ENCODE peak calls at places on chromosomes 3 and 15, in ten cellular contexts. One of them, this sample, is unnamed. For H3K9me3 and H3K27me3, the result is how much of the 10 kb centered on the place peaks cover.

GRCh38 chr3:175316799-175317198 is 457.7 kb downstream of the NAALADL2 start:
- DNase-seq in H9: no peak
- DNase-seq in K562: no peak
- DNase-seq in naive thymus-derived CD4-positive, alpha-beta T cell: no peak
- DNase-seq in right lobe of liver: no peak
- DNase-seq in CD4-positive, CD25-positive, alpha-beta regulatory T cell: no peak
- DNase-seq in ovary: no peak
- DNase-seq in heart left ventricle: no peak
- DNase-seq in HepG2: no peak
- DNase-seq in aorta: no peak
- DNase-seq in this sample: no peak

GRCh38 chr15:65583701-65584100 is 27.2 kb downstream of the INTS14 start:
- DNase-seq in H9: no peak
- DNase-seq in K562: no peak
- DNase-seq in naive thymus-derived CD4-positive, alpha-beta T cell: peak
- DNase-seq in right lobe of liver: no peak
- DNase-seq in CD4-positive, CD25-positive, alpha-beta regulatory T cell: peak
- DNase-seq in ovary: no peak
- DNase-seq in heart left ventricle: no peak
- DNase-seq in HepG2: peak
- DNase-seq in aorta: no peak
- DNase-seq in this sample: no peak

GRCh38 chr15:90497912-90498311 is 31.8 kb upstream of the CRTC3 start:
- DNase-seq in H9: peak
- DNase-seq in K562: peak
- DNase-seq in naive thymus-derived CD4-positive, alpha-beta T cell: no peak
- DNase-seq in right lobe of liver: no peak
- DNase-seq in CD4-positive, CD25-positive, alpha-beta regulatory T cell: no peak
- DNase-seq in ovary: no peak
- DNase-seq in heart left ventricle: no peak
- DNase-seq in HepG2: no peak
- DNase-seq in aorta: no peak
- DNase-seq in this sample: no peak

GRCh38 chr3:187878776-187879524 is 133.7 kb upstream of the BCL6 start:
- DNase-seq in H9: no peak
- DNase-seq in K562: no peak
- DNase-seq in naive thymus-derived CD4-positive, alpha-beta T cell: no peak
- DNase-seq in right lobe of liver: no peak
- DNase-seq in CD4-positive, CD25-positive, alpha-beta regulatory T cell: no peak
- DNase-seq in ovary: no peak
- DNase-seq in heart left ventricle: no peak
- DNase-seq in HepG2: no peak
- DNase-seq in aorta: no peak
- DNase-seq in this sample: no peak

GRCh38 chr15:65952425-65953053 is 83.2 kb downstream of the RAB11A start:
- DNase-seq in H9: peak
- DNase-seq in K562: peak
- DNase-seq in naive thymus-derived CD4-positive, alpha-beta T cell: no peak
- DNase-seq in right lobe of liver: no peak
- DNase-seq in CD4-positive, CD25-positive, alpha-beta regulatory T cell: no peak
- DNase-seq in ovary: no peak
- DNase-seq in heart left ventricle: peak
- DNase-seq in HepG2: peak
- DNase-seq in aorta: no peak
- DNase-seq in this sample: no peak

GRCh38 chr3:15805756-15806266 is 8.0 kb upstream of the ANKRD28 start:
- DNase-seq in H9: no peak
- DNase-seq in K562: no peak
- DNase-seq in naive thymus-derived CD4-positive, alpha-beta T cell: no peak
- DNase-seq in right lobe of liver: no peak
- DNase-seq in CD4-positive, CD25-positive, alpha-beta regulatory T cell: no peak
- DNase-seq in ovary: no peak
- DNase-seq in heart left ventricle: no peak
- DNase-seq in HepG2: no peak
- DNase-seq in aorta: no peak
- DNase-seq in this sample: no peak

GRCh38 chr3:16849240-16849639 is 35.5 kb upstream of the PLCL2 start:
- DNase-seq in H9: no peak
- DNase-seq in K562: no peak
- DNase-seq in naive thymus-derived CD4-positive, alpha-beta T cell: peak
- DNase-seq in right lobe of liver: peak
- DNase-seq in CD4-positive, CD25-positive, alpha-beta regulatory T cell: peak
- DNase-seq in ovary: peak
- DNase-seq in heart left ventricle: peak
- DNase-seq in HepG2: no peak
- DNase-seq in aorta: no peak
- DNase-seq in this sample: no peak

GRCh38 chr3:58416191-58416590 is 17.4 kb downstream of the PDHB start:
- DNase-seq in H9: no peak
- DNase-seq in K562: no peak
- DNase-seq in naive thymus-derived CD4-positive, alpha-beta T cell: no peak
- DNase-seq in right lobe of liver: no peak
- DNase-seq in CD4-positive, CD25-positive, alpha-beta regulatory T cell: no peak
- DNase-seq in ovary: no peak
- DNase-seq in heart left ventricle: no peak
- DNase-seq in HepG2: no peak
- DNase-seq in aorta: no peak
- DNase-seq in this sample: no peak

GRCh38 chr3:42702982-42703694 is 540 bp upstream of the HHATL start:
- DNase-seq in H9: no peak
- DNase-seq in K562: no peak
- DNase-seq in naive thymus-derived CD4-positive, alpha-beta T cell: no peak
- DNase-seq in right lobe of liver: no peak
- DNase-seq in CD4-positive, CD25-positive, alpha-beta regulatory T cell: no peak
- DNase-seq in ovary: peak
- DNase-seq in heart left ventricle: peak
- DNase-seq in HepG2: no peak
- DNase-seq in aorta: no peak
- DNase-seq in this sample: no peak

GRCh38 chr3:57752307-57752706 is 3.8 kb upstream of the SLMAP start:
- DNase-seq in H9: no peak
- DNase-seq in K562: no peak
- DNase-seq in naive thymus-derived CD4-positive, alpha-beta T cell: no peak
- DNase-seq in right lobe of liver: no peak
- DNase-seq in CD4-positive, CD25-positive, alpha-beta regulatory T cell: no peak
- DNase-seq in ovary: no peak
- DNase-seq in heart left ventricle: no peak
- DNase-seq in HepG2: no peak
- DNase-seq in aorta: no peak
- DNase-seq in this sample: no peak

GRCh38 chr3:108406661-108407206 is 103.7 kb downstream of the MYH15 start:
- DNase-seq in H9: no peak
- DNase-seq in K562: peak
- DNase-seq in naive thymus-derived CD4-positive, alpha-beta T cell: no peak
- DNase-seq in right lobe of liver: no peak
- DNase-seq in CD4-positive, CD25-positive, alpha-beta regulatory T cell: peak
- DNase-seq in ovary: no peak
- DNase-seq in heart left ventricle: no peak
- DNase-seq in HepG2: peak
- DNase-seq in aorta: no peak
- DNase-seq in this sample: no peak

GRCh38 chr3:188153498-188153948 is 434 bp upstream of the LPP start:
- DNase-seq in H9: peak
- DNase-seq in K562: no peak
- DNase-seq in naive thymus-derived CD4-positive, alpha-beta T cell: no peak
- DNase-seq in right lobe of liver: peak
- DNase-seq in CD4-positive, CD25-positive, alpha-beta regulatory T cell: no peak
- DNase-seq in ovary: peak
- DNase-seq in heart left ventricle: peak
- DNase-seq in HepG2: peak
- DNase-seq in aorta: peak
- DNase-seq in this sample: peak

GRCh38 chr15:48647963-48648362 is 2.5 kb upstream of the FBN1 start:
- DNase-seq in H9: peak
- DNase-seq in K562: no peak
- DNase-seq in naive thymus-derived CD4-positive, alpha-beta T cell: no peak
- DNase-seq in right lobe of liver: no peak
- DNase-seq in CD4-positive, CD25-positive, alpha-beta regulatory T cell: no peak
- DNase-seq in ovary: peak
- DNase-seq in heart left ventricle: no peak
- DNase-seq in HepG2: no peak
- DNase-seq in aorta: no peak
- DNase-seq in this sample: no peak

GRCh38 chr15:67074886-67075229 is 9.5 kb downstream of the SMAD3 start:
- DNase-seq in H9: no peak
- DNase-seq in K562: no peak
- DNase-seq in naive thymus-derived CD4-positive, alpha-beta T cell: no peak
- DNase-seq in right lobe of liver: no peak
- DNase-seq in CD4-positive, CD25-positive, alpha-beta regulatory T cell: no peak
- DNase-seq in ovary: no peak
- DNase-seq in heart left ventricle: no peak
- DNase-seq in HepG2: no peak
- DNase-seq in aorta: no peak
- DNase-seq in this sample: no peak

GRCh38 chr3:13716540-13717221 is 163.2 kb downstream of the WNT7A start:
- DNase-seq in H9: peak
- DNase-seq in K562: no peak
- DNase-seq in naive thymus-derived CD4-positive, alpha-beta T cell: no peak
- DNase-seq in right lobe of liver: peak
- DNase-seq in CD4-positive, CD25-positive, alpha-beta regulatory T cell: no peak
- DNase-seq in ovary: no peak
- DNase-seq in heart left ventricle: no peak
- DNase-seq in HepG2: no peak
- DNase-seq in aorta: peak
- DNase-seq in this sample: peak

GRCh38 chr3:150365132-150365604 is 42.9 kb upstream of the TSC22D2 start:
- DNase-seq in H9: no peak
- DNase-seq in K562: peak
- DNase-seq in naive thymus-derived CD4-positive, alpha-beta T cell: no peak
- DNase-seq in right lobe of liver: no peak
- DNase-seq in CD4-positive, CD25-positive, alpha-beta regulatory T cell: no peak
- DNase-seq in ovary: no peak
- DNase-seq in heart left ventricle: no peak
- DNase-seq in HepG2: no peak
- DNase-seq in aorta: no peak
- DNase-seq in this sample: no peak

GRCh38 chr3:377158-377561 is 180.6 kb downstream of the CHL1 start:
- DNase-seq in H9: no peak
- DNase-seq in K562: no peak
- DNase-seq in naive thymus-derived CD4-positive, alpha-beta T cell: no peak
- DNase-seq in right lobe of liver: no peak
- DNase-seq in CD4-positive, CD25-positive, alpha-beta regulatory T cell: no peak
- DNase-seq in ovary: no peak
- DNase-seq in heart left ventricle: no peak
- DNase-seq in HepG2: peak
- DNase-seq in aorta: no peak
- DNase-seq in this sample: no peak

GRCh38 chr3:374459-374858 is 177.9 kb downstream of the CHL1 start:
- DNase-seq in H9: no peak
- DNase-seq in K562: no peak
- DNase-seq in naive thymus-derived CD4-positive, alpha-beta T cell: no peak
- DNase-seq in right lobe of liver: no peak
- DNase-seq in CD4-positive, CD25-positive, alpha-beta regulatory T cell: no peak
- DNase-seq in ovary: no peak
- DNase-seq in heart left ventricle: no peak
- DNase-seq in HepG2: no peak
- DNase-seq in aorta: no peak
- DNase-seq in this sample: no peak

GRCh38 chr3:373193-373784 is 176.7 kb downstream of the CHL1 start:
- DNase-seq in H9: no peak
- DNase-seq in K562: no peak
- DNase-seq in naive thymus-derived CD4-positive, alpha-beta T cell: no peak
- DNase-seq in right lobe of liver: no peak
- DNase-seq in CD4-positive, CD25-positive, alpha-beta regulatory T cell: no peak
- DNase-seq in ovary: no peak
- DNase-seq in heart left ventricle: no peak
- DNase-seq in HepG2: no peak
- DNase-seq in aorta: no peak
- DNase-seq in this sample: no peak
- H3K9me3 ChIP-seq in H9: under half
- H3K9me3 ChIP-seq in K562: under half
- H3K9me3 ChIP-seq in naive thymus-derived CD4-positive, alpha-beta T cell: under half
- H3K9me3 ChIP-seq in right lobe of liver: under half
- H3K9me3 ChIP-seq in CD4-positive, CD25-positive, alpha-beta regulatory T cell: under half
- H3K9me3 ChIP-seq in ovary: under half
- H3K9me3 ChIP-seq in heart left ventricle: under half
- H3K9me3 ChIP-seq in HepG2: under half
- H3K9me3 ChIP-seq in aorta: under half
- H3K9me3 ChIP-seq in this sample: under half

GRCh38 chr15:96363692-96364091 is 33.2 kb downstream of the NR2F2 start:
- DNase-seq in H9: no peak
- DNase-seq in K562: no peak
- DNase-seq in naive thymus-derived CD4-positive, alpha-beta T cell: no peak
- DNase-seq in right lobe of liver: no peak
- DNase-seq in CD4-positive, CD25-positive, alpha-beta regulatory T cell: no peak
- DNase-seq in ovary: no peak
- DNase-seq in heart left ventricle: no peak
- DNase-seq in HepG2: no peak
- DNase-seq in aorta: no peak
- DNase-seq in this sample: no peak
- H3K27me3 ChIP-seq in H9: half or more
- H3K27me3 ChIP-seq in K562: under half
- H3K27me3 ChIP-seq in naive thymus-derived CD4-positive, alpha-beta T cell: under half
- H3K27me3 ChIP-seq in right lobe of liver: under half
- H3K27me3 ChIP-seq in CD4-positive, CD25-positive, alpha-beta regulatory T cell: under half
- H3K27me3 ChIP-seq in ovary: under half
- H3K27me3 ChIP-seq in heart left ventricle: half or more
- H3K27me3 ChIP-seq in HepG2: under half
- H3K27me3 ChIP-seq in aorta: under half
- H3K27me3 ChIP-seq in this sample: half or more

DNA sequence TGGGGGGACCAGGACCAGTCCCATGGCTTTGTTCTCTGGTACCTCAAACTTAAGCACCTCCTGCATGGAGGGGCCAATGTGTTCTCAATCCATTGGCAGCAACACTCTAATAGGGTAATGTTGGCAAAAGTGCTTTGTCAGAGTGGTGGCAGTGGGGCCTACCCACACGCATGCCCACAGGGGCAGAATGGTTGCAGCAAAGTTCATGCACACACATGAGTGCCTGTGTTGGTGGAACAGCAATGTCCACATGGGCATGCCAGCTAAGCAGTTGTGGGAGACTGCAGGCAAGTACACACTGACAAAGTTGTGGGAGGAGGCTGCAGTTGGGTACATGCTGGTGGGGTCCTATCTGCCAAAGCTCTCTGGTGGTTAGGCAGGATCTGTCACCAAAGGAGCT is 645.2 kb downstream of the ZNF385D start:
- DNase-seq in H9: no peak
- DNase-seq in K562: no peak
- DNase-seq in naive thymus-derived CD4-positive, alpha-beta T cell: no peak
- DNase-seq in right lobe of liver: no peak
- DNase-seq in CD4-positive, CD25-positive, alpha-beta regulatory T cell: no peak
- DNase-seq in ovary: no peak
- DNase-seq in heart left ventricle: no peak
- DNase-seq in HepG2: no peak
- DNase-seq in aorta: peak
- DNase-seq in this sample: no peak
- H3K9me3 ChIP-seq in H9: under half
- H3K9me3 ChIP-seq in K562: under half
- H3K9me3 ChIP-seq in naive thymus-derived CD4-positive, alpha-beta T cell: under half
- H3K9me3 ChIP-seq in right lobe of liver: under half
- H3K9me3 ChIP-seq in CD4-positive, CD25-positive, alpha-beta regulatory T cell: under half
- H3K9me3 ChIP-seq in ovary: under half
- H3K9me3 ChIP-seq in heart left ventricle: under half
- H3K9me3 ChIP-seq in HepG2: half or more
- H3K9me3 ChIP-seq in aorta: under half
- H3K9me3 ChIP-seq in this sample: under half

GRCh38 chr3:52533623-52534280 is at the start of gene NT5DC2:
- DNase-seq in H9: peak
- DNase-seq in K562: peak
- DNase-seq in naive thymus-derived CD4-positive, alpha-beta T cell: peak
- DNase-seq in right lobe of liver: peak
- DNase-seq in CD4-positive, CD25-positive, alpha-beta regulatory T cell: peak
- DNase-seq in ovary: peak
- DNase-seq in heart left ventricle: peak
- DNase-seq in HepG2: peak
- DNase-seq in aorta: peak
- DNase-seq in this sample: no peak
- H3K27me3 ChIP-seq in H9: under half
- H3K27me3 ChIP-seq in K562: under half
- H3K27me3 ChIP-seq in naive thymus-derived CD4-positive, alpha-beta T cell: under half
- H3K27me3 ChIP-seq in right lobe of liver: under half
- H3K27me3 ChIP-seq in CD4-positive, CD25-positive, alpha-beta regulatory T cell: under half
- H3K27me3 ChIP-seq in ovary: under half
- H3K27me3 ChIP-seq in heart left ventricle: under half
- H3K27me3 ChIP-seq in HepG2: under half
- H3K27me3 ChIP-seq in aorta: under half
- H3K27me3 ChIP-seq in this sample: under half